ENCODE peak calls at places on chromosomes 12 and 14, in seven cellular contexts. Z is upper lobe of right lung; Q is CD4-positive, alpha-beta T cell; F is Peyer's patch; V is testis; W is PC-9; Y is transverse colon. L is an unnamed sample.

GRCh38 chr12:108854055-108854452 is 3.3 kb downstream of the SSH1 start:
- DNase-seq in Q (no peak), F (no peak), Y (no peak), Z (no peak), W (peak), V (peak), L (peak)

GRCh38 chr14:88786715-88787114 is 6.0 kb downstream of the EML5 start:
- DNase-seq in F (no peak), Y (no peak), Q (no peak), V (no peak), W (no peak), Z (no peak), L (no peak)

GRCh38 chr12:55612646-55613045 is 24.0 kb upstream of the OR10P1 start:
- DNase-seq in F (no peak), V (no peak), W (no peak), Z (no peak), Y (no peak), Q (no peak), L (no peak)

GRCh38 chr12:43806737-43807072 is 588 bp upstream of the TWF1 start:
- DNase-seq in V (no peak), W (no peak), Y (no peak), Z (no peak), Q (no peak), F (no peak), L (no peak)

GRCh38 chr12:4106617-4107016 is 166.9 kb upstream of the CCND2 start:
- DNase-seq in Y (no peak), Z (no peak), Q (no peak), F (no peak), V (no peak), W (no peak), L (no peak)

GRCh38 chr12:55847033-55847432 is 4.3 kb upstream of the MMP19 start:
- DNase-seq in Z (no peak), F (no peak), V (no peak), Y (no peak), W (no peak), Q (no peak), L (no peak)

GRCh38 chr12:6018265-6018664 is 73.2 kb upstream of the ANO2 start:
- DNase-seq in V (no peak), Q (no peak), Z (no peak), W (no peak), F (no peak), Y (no peak), L (no peak)

GRCh38 chr12:128661216-128661550 is 162.6 kb downstream of the SLC15A4 start:
- DNase-seq in Z (no peak), V (no peak), Q (no peak), Y (no peak), W (no peak), F (no peak), L (no peak)

GRCh38 chr12:127389923-127390322 is 877.0 kb upstream of the TMEM132C start:
- DNase-seq in Y (no peak), Q (no peak), Z (no peak), W (peak), V (peak), F (no peak), L (peak)

GRCh38 chr14:49975799-49976198 is 82.9 kb downstream of the ARF6 start:
- DNase-seq in Z (no peak), W (no peak), Y (peak), V (no peak), F (no peak), Q (no peak), L (no peak)

GRCh38 chr14:68546839-68547238 is 246.0 kb downstream of the ZFP36L1 start:
- DNase-seq in Y (no peak), W (peak), V (no peak), Q (no peak), F (no peak), Z (no peak), L (peak)

GRCh38 chr12:79233341-79233761 is 368.8 kb downstream of the SYT1 start:
- DNase-seq in F (no peak), W (no peak), V (no peak), Q (no peak), Y (no peak), Z (no peak), L (no peak)

GRCh38 chr12:45273717-45274271 is 57.9 kb downstream of the ANO6 start:
- DNase-seq in Q (no peak), Y (no peak), V (peak), F (no peak), Z (no peak), W (peak), L (peak)

GRCh38 chr14:68770051-68770450 is 22.8 kb downstream of the ZFP36L1 start:
- DNase-seq in Z (peak), Y (no peak), W (no peak), V (no peak), Q (no peak), F (no peak), L (no peak)

GRCh38 chr14:59133202-59133601 is 55.3 kb upstream of the DAAM1 start:
- DNase-seq in Y (no peak), V (no peak), Z (no peak), F (no peak), W (no peak), Q (no peak), L (no peak)

GRCh38 chr12:57628280-57629191 is 4.5 kb downstream of the B4GALNT1 start:
- DNase-seq in Z (no peak), Q (no peak), W (no peak), V (peak), Y (no peak), F (no peak), L (no peak)

GRCh38 chr14:69260979-69261605 is 1.1 kb downstream of the GALNT16 start:
- DNase-seq in F (peak), W (peak), Y (peak), Q (no peak), V (peak), Z (no peak), L (peak)

GRCh38 chr12:106179086-106179485 is 40.3 kb upstream of the NUAK1 start:
- DNase-seq in Z (no peak), W (no peak), V (peak), Q (no peak), Y (no peak), F (no peak), L (no peak)

GRCh38 chr12:112900298-112901145 is 6.2 kb upstream of the OAS1 start:
- DNase-seq in F (no peak), Z (no peak), V (peak), Q (no peak), W (peak), Y (peak), L (peak)

GRCh38 chr12:130053641-130054040 is 108.6 kb upstream of the FZD10 start:
- DNase-seq in V (no peak), Q (no peak), W (no peak), Z (peak), Y (no peak), F (no peak), L (no peak)

GRCh38 chr12:123850246-123851134 is 88.4 kb downstream of the DNAH10 start:
- DNase-seq in F (no peak), W (no peak), Y (no peak), V (no peak), Q (no peak), Z (no peak), L (no peak)

GRCh38 chr12:89472508-89472907 is 52.1 kb downstream of the GALNT4 start:
- DNase-seq in F (no peak), Q (no peak), W (no peak), Y (no peak), V (no peak), Z (no peak), L (no peak)

GRCh38 chr12:104665296-104665695 is 208.5 kb downstream of the CHST11 start:
- DNase-seq in F (no peak), V (no peak), Q (no peak), Y (no peak), Z (no peak), W (no peak), L (no peak)

GRCh38 chr12:104669851-104670337 is 213.1 kb downstream of the CHST11 start:
- DNase-seq in F (no peak), Q (peak), Z (peak), Y (peak), W (no peak), V (peak), L (no peak)

GRCh38 chr12:104668274-104668718 is 211.5 kb downstream of the CHST11 start:
- DNase-seq in V (peak), F (no peak), Z (no peak), W (no peak), Y (peak), Q (no peak), L (no peak)

GRCh38 chr12:104669057-104669770 is 212.5 kb downstream of the CHST11 start:
- DNase-seq in W (no peak), V (peak), Z (peak), Y (peak), F (no peak), Q (no peak), L (peak)

GRCh38 chr12:104667139-104667538 is 210.4 kb downstream of the CHST11 start:
- DNase-seq in Z (no peak), W (no peak), F (no peak), V (no peak), Y (no peak), Q (no peak), L (no peak)
- H3K27ac ChIP-seq in Z (peak), W (no peak), F (no peak), V (no peak), Y (peak), Q (no peak), L (no peak)

GRCh38 chr14:35826218-35826951 is at the start of gene BRMS1L:
- DNase-seq in V (peak), F (peak), Z (peak), Q (peak), Y (peak), W (peak), L (peak)
- TF ChIP-seq CTCF in V (no peak), F (no peak), Z (peak), Q (no peak), Y (no peak), W (no peak), L (no peak)

GRCh38 chr14:80427101-80427500 is 215.8 kb upstream of the DIO2 start:
- DNase-seq in Z (no peak), F (no peak), Q (no peak), W (no peak), V (no peak), Y (no peak), L (no peak)

GRCh38 chr14:80425686-80426085 is 214.4 kb upstream of the DIO2 start:
- DNase-seq in Y (no peak), Z (no peak), V (no peak), W (peak), Q (no peak), F (no peak), L (peak)

GRCh38 chr14:80428171-80428570 is 216.9 kb upstream of the DIO2 start:
- DNase-seq in Q (no peak), Y (no peak), Z (no peak), F (no peak), W (no peak), V (no peak), L (no peak)

GRCh38 chr14:80426686-80427085 is 215.4 kb upstream of the DIO2 start:
- DNase-seq in W (no peak), Y (no peak), F (no peak), Q (no peak), Z (no peak), V (no peak), L (no peak)
- H3K27ac ChIP-seq in W (peak), Y (no peak), F (no peak), Q (no peak), Z (no peak), V (no peak), L (no peak)

GRCh38 chr12:76948895-76949294 is 70.1 kb upstream of the CSRP2 start:
- DNase-seq in V (no peak), Z (no peak), F (no peak), Y (no peak), W (no peak), Q (no peak), L (no peak)

GRCh38 chr12:76957306-76957705 is 78.5 kb upstream of the CSRP2 start:
- DNase-seq in Y (no peak), Z (no peak), F (no peak), W (no peak), Q (no peak), V (no peak), L (no peak)

GRCh38 chr12:76947270-76947669 is 68.5 kb upstream of the CSRP2 start:
- DNase-seq in F (no peak), Z (no peak), V (no peak), Y (no peak), W (no peak), Q (no peak), L (no peak)

GRCh38 chr12:76952995-76953394 is 74.2 kb upstream of the CSRP2 start:
- DNase-seq in Y (no peak), W (peak), F (no peak), V (no peak), Z (no peak), Q (no peak), L (peak)
- TF ChIP-seq CTCF in Y (no peak), W (no peak), F (no peak), V (no peak), Z (no peak), Q (no peak), L (no peak)

GRCh38 chr12:40016960-40017359 is 88.9 kb downstream of the SLC2A13 start:
- DNase-seq in W (no peak), F (no peak), Z (no peak), Y (peak), V (no peak), Q (no peak), L (no peak)
- H3K27ac ChIP-seq in W (no peak), F (no peak), Z (no peak), Y (peak), V (no peak), Q (no peak), L (no peak)

GRCh38 chr14:37991027-37991426 is 216.7 kb upstream of the SSTR1 start:
- DNase-seq in Y (no peak), Z (no peak), W (no peak), Q (no peak), V (no peak), F (no peak), L (no peak)

GRCh38 chr14:37988472-37988871 is 219.2 kb upstream of the SSTR1 start:
- DNase-seq in Z (no peak), Y (no peak), Q (no peak), F (no peak), V (no peak), W (no peak), L (no peak)

GRCh38 chr14:37985826-37986470 is 221.8 kb upstream of the SSTR1 start:
- DNase-seq in W (peak), Z (no peak), Y (peak), V (peak), F (no peak), Q (peak), L (peak)
- TF ChIP-seq CTCF in W (peak), Z (peak), Y (peak), V (peak), F (peak), Q (peak), L (peak)

GRCh38 chr12:116406529-116406928 is 129.0 kb upstream of the MED13L start:
- DNase-seq in W (peak), Z (peak), V (peak), F (no peak), Q (no peak), Y (peak), L (peak)
- H3K27ac ChIP-seq in W (peak), Z (no peak), V (no peak), F (no peak), Q (no peak), Y (no peak), L (peak)